ENCODE peak calls at places on chromosomes 12 and 14, in eight cellular contexts. V is aorta, R is HFF-Myc, J is right cardiac atrium, Y is H7, W is left colon, U is Caco-2, O is T-helper 17 cell. B is an unnamed sample.

GRCh38 chr14:93752980-93753561 is 35.2 kb downstream of the PRIMA1 start:
- DNase-seq in Y (no peak), R (no peak), V (peak), U (no peak), J (peak), O (no peak), W (no peak), B (no peak)

GRCh38 chr14:102570334-102570995 is 22.0 kb upstream of the RCOR1 start:
- DNase-seq in U (peak), R (no peak), O (no peak), Y (peak), W (no peak), V (no peak), J (no peak), B (no peak)

GRCh38 chr14:85112762-85113161 is 417.2 kb upstream of the FLRT2 start:
- DNase-seq in V (no peak), O (no peak), J (peak), W (no peak), U (no peak), Y (no peak), R (no peak), B (no peak)

GRCh38 chr14:67934087-67934486 is 114.5 kb downstream of the RAD51B start:
- DNase-seq in W (no peak), U (no peak), V (no peak), Y (peak), J (no peak), R (peak), O (no peak), B (peak)

GRCh38 chr12:13981296-13981962 is at the start of gene GRIN2B:
- DNase-seq in J (peak), V (no peak), U (peak), W (peak), R (no peak), Y (peak), O (no peak), B (peak)

GRCh38 chr12:5257763-5258475 is 174.0 kb upstream of the NTF3 start:
- DNase-seq in V (no peak), W (no peak), J (no peak), R (no peak), Y (no peak), U (no peak), O (no peak), B (no peak)

GRCh38 chr12:93192878-93193277 is 184.8 kb upstream of the NUDT4 start:
- DNase-seq in J (no peak), Y (no peak), R (no peak), O (no peak), V (no peak), W (no peak), U (no peak), B (no peak)

GRCh38 chr14:89540009-89540829 is 123.2 kb upstream of the FOXN3 start:
- DNase-seq in U (no peak), J (no peak), Y (no peak), R (no peak), O (no peak), V (no peak), W (no peak), B (no peak)

GRCh38 chr12:120457133-120457532 is 10.9 kb downstream of the GATC start:
- DNase-seq in Y (peak), V (no peak), W (no peak), R (no peak), U (no peak), O (no peak), J (no peak), B (peak)

GRCh38 chr12:19030180-19030579 is 99.4 kb upstream of the PLEKHA5 start:
- DNase-seq in Y (no peak), W (no peak), V (no peak), U (no peak), J (no peak), O (no peak), R (no peak), B (no peak)

GRCh38 chr12:127809236-127809635 is 457.7 kb upstream of the TMEM132C start:
- DNase-seq in Y (no peak), W (no peak), R (peak), U (no peak), V (no peak), J (no peak), O (no peak), B (no peak)

GRCh38 chr14:92737619-92738188 is 10.7 kb downstream of the LGMN start:
- DNase-seq in J (no peak), R (no peak), W (no peak), U (no peak), Y (no peak), O (no peak), V (no peak), B (no peak)

GRCh38 chr12:53828598-53828997 is 76.8 kb upstream of the CISTR start:
- DNase-seq in W (no peak), R (no peak), J (no peak), U (no peak), O (no peak), V (no peak), Y (no peak), B (no peak)

GRCh38 chr12:103441437-103442186 is 54.2 kb downstream of the C12orf42 start:
- DNase-seq in R (no peak), O (no peak), V (no peak), Y (no peak), J (peak), U (no peak), W (no peak), B (no peak)

GRCh38 chr12:101945361-101946232 is 68.2 kb downstream of the DRAM1 start:
- DNase-seq in W (no peak), Y (no peak), R (peak), U (no peak), O (no peak), J (no peak), V (no peak), B (no peak)

GRCh38 chr12:95143784-95144205 is 70.4 kb upstream of the NR2C1 start:
- DNase-seq in J (no peak), W (no peak), R (peak), U (no peak), V (no peak), Y (no peak), O (no peak), B (no peak)

GRCh38 chr12:121893901-121894540 is 5.4 kb downstream of the PSMD9 start:
- DNase-seq in Y (peak), U (no peak), O (no peak), J (no peak), W (no peak), V (no peak), R (peak), B (no peak)

B was measured in neural progenitor cell.